ENCODE peak calls at places on chromosomes 1 and 21, in eight cellular contexts. One of them, this sample, is unnamed.

GRCh38 chr1:225977937-225978748 is 21.0 kb downstream of the SDE2 start:
- DNase-seq in T-cell: no peak
- DNase-seq in transverse colon: no peak
- DNase-seq in heart right ventricle: no peak
- DNase-seq in stimulated activated CD4-positive, alpha-beta T cell treated with anti-CD3 and anti-CD28 coated beads, Interleukin-2, amount 100 ng/mL, for 24 hours: no peak
- DNase-seq in M059J: peak
- DNase-seq in NCI-H748 treated with DMSO at 0.1 percent for 48 hours: no peak
- DNase-seq in ovary: peak
- DNase-seq in this sample: no peak

GRCh38 chr1:162145966-162146696 is 76.6 kb downstream of the NOS1AP start:
- DNase-seq in stimulated activated CD4-positive, alpha-beta T cell treated with anti-CD3 and anti-CD28 coated beads, Interleukin-2, amount 100 ng/mL, for 24 hours: no peak
- DNase-seq in heart right ventricle: no peak
- DNase-seq in transverse colon: no peak
- DNase-seq in T-cell: no peak
- DNase-seq in ovary: no peak
- DNase-seq in NCI-H748 treated with DMSO at 0.1 percent for 48 hours: no peak
- DNase-seq in M059J: no peak
- DNase-seq in this sample: no peak

GRCh38 chr1:25748531-25749205 is 51.3 kb upstream of the SELENON start:
- DNase-seq in M059J: no peak
- DNase-seq in stimulated activated CD4-positive, alpha-beta T cell treated with anti-CD3 and anti-CD28 coated beads, Interleukin-2, amount 100 ng/mL, for 24 hours: no peak
- DNase-seq in T-cell: no peak
- DNase-seq in ovary: no peak
- DNase-seq in heart right ventricle: no peak
- DNase-seq in NCI-H748 treated with DMSO at 0.1 percent for 48 hours: no peak
- DNase-seq in transverse colon: no peak
- DNase-seq in this sample: no peak

GRCh38 chr1:14443164-14443787 is 155.2 kb upstream of the KAZN start:
- DNase-seq in M059J: peak
- DNase-seq in T-cell: no peak
- DNase-seq in stimulated activated CD4-positive, alpha-beta T cell treated with anti-CD3 and anti-CD28 coated beads, Interleukin-2, amount 100 ng/mL, for 24 hours: no peak
- DNase-seq in ovary: no peak
- DNase-seq in NCI-H748 treated with DMSO at 0.1 percent for 48 hours: no peak
- DNase-seq in transverse colon: no peak
- DNase-seq in heart right ventricle: no peak
- DNase-seq in this sample: no peak

GRCh38 chr1:85578321-85579295 is 2.0 kb upstream of the CCN1 start:
- DNase-seq in heart right ventricle: no peak
- DNase-seq in ovary: no peak
- DNase-seq in stimulated activated CD4-positive, alpha-beta T cell treated with anti-CD3 and anti-CD28 coated beads, Interleukin-2, amount 100 ng/mL, for 24 hours: no peak
- DNase-seq in NCI-H748 treated with DMSO at 0.1 percent for 48 hours: no peak
- DNase-seq in M059J: peak
- DNase-seq in transverse colon: no peak
- DNase-seq in T-cell: no peak
- DNase-seq in this sample: peak

GRCh38 chr1:905811-906531 is 17.8 kb upstream of the SAMD11 start:
- DNase-seq in M059J: no peak
- DNase-seq in heart right ventricle: peak
- DNase-seq in ovary: peak
- DNase-seq in transverse colon: peak
- DNase-seq in T-cell: no peak
- DNase-seq in NCI-H748 treated with DMSO at 0.1 percent for 48 hours: no peak
- DNase-seq in stimulated activated CD4-positive, alpha-beta T cell treated with anti-CD3 and anti-CD28 coated beads, Interleukin-2, amount 100 ng/mL, for 24 hours: no peak
- DNase-seq in this sample: peak

GRCh38 chr1:206419250-206419649 is 51.0 kb upstream of the IKBKE start:
- DNase-seq in NCI-H748 treated with DMSO at 0.1 percent for 48 hours: no peak
- DNase-seq in T-cell: no peak
- DNase-seq in stimulated activated CD4-positive, alpha-beta T cell treated with anti-CD3 and anti-CD28 coated beads, Interleukin-2, amount 100 ng/mL, for 24 hours: no peak
- DNase-seq in transverse colon: peak
- DNase-seq in M059J: peak
- DNase-seq in ovary: no peak
- DNase-seq in heart right ventricle: no peak
- DNase-seq in this sample: no peak

GRCh38 chr1:33396188-33397124 is 34.4 kb downstream of the PHC2 start:
- DNase-seq in T-cell: no peak
- DNase-seq in stimulated activated CD4-positive, alpha-beta T cell treated with anti-CD3 and anti-CD28 coated beads, Interleukin-2, amount 100 ng/mL, for 24 hours: no peak
- DNase-seq in M059J: no peak
- DNase-seq in ovary: no peak
- DNase-seq in transverse colon: no peak
- DNase-seq in heart right ventricle: no peak
- DNase-seq in NCI-H748 treated with DMSO at 0.1 percent for 48 hours: no peak
- DNase-seq in this sample: no peak

GRCh38 chr1:212760126-212760823 is 31.3 kb downstream of the NSL1 start:
- DNase-seq in transverse colon: peak
- DNase-seq in T-cell: peak
- DNase-seq in stimulated activated CD4-positive, alpha-beta T cell treated with anti-CD3 and anti-CD28 coated beads, Interleukin-2, amount 100 ng/mL, for 24 hours: peak
- DNase-seq in NCI-H748 treated with DMSO at 0.1 percent for 48 hours: no peak
- DNase-seq in ovary: no peak
- DNase-seq in M059J: no peak
- DNase-seq in heart right ventricle: no peak
- DNase-seq in this sample: peak

GRCh38 chr21:42118901-42119300 is 47.8 kb downstream of the UMODL1 start:
- DNase-seq in M059J: peak
- DNase-seq in stimulated activated CD4-positive, alpha-beta T cell treated with anti-CD3 and anti-CD28 coated beads, Interleukin-2, amount 100 ng/mL, for 24 hours: no peak
- DNase-seq in T-cell: no peak
- DNase-seq in NCI-H748 treated with DMSO at 0.1 percent for 48 hours: no peak
- DNase-seq in ovary: no peak
- DNase-seq in heart right ventricle: no peak
- DNase-seq in transverse colon: peak
- DNase-seq in this sample: peak

GRCh38 chr1:162349635-162350330 is 26.9 kb downstream of the SPATA46 start:
- DNase-seq in ovary: no peak
- DNase-seq in NCI-H748 treated with DMSO at 0.1 percent for 48 hours: peak
- DNase-seq in heart right ventricle: no peak
- DNase-seq in stimulated activated CD4-positive, alpha-beta T cell treated with anti-CD3 and anti-CD28 coated beads, Interleukin-2, amount 100 ng/mL, for 24 hours: no peak
- DNase-seq in T-cell: no peak
- DNase-seq in M059J: peak
- DNase-seq in transverse colon: no peak
- DNase-seq in this sample: peak

GRCh38 chr1:153775432-153776311 is 465 bp downstream of the SLC27A3 start:
- DNase-seq in M059J: peak
- DNase-seq in NCI-H748 treated with DMSO at 0.1 percent for 48 hours: peak
- DNase-seq in heart right ventricle: peak
- DNase-seq in T-cell: peak
- DNase-seq in transverse colon: peak
- DNase-seq in stimulated activated CD4-positive, alpha-beta T cell treated with anti-CD3 and anti-CD28 coated beads, Interleukin-2, amount 100 ng/mL, for 24 hours: peak
- DNase-seq in ovary: peak
- DNase-seq in this sample: peak

GRCh38 chr1:21001042-21001441 is 175.7 kb downstream of the EIF4G3 start:
- DNase-seq in T-cell: no peak
- DNase-seq in ovary: no peak
- DNase-seq in NCI-H748 treated with DMSO at 0.1 percent for 48 hours: no peak
- DNase-seq in heart right ventricle: no peak
- DNase-seq in stimulated activated CD4-positive, alpha-beta T cell treated with anti-CD3 and anti-CD28 coated beads, Interleukin-2, amount 100 ng/mL, for 24 hours: no peak
- DNase-seq in transverse colon: no peak
- DNase-seq in M059J: no peak
- DNase-seq in this sample: no peak

GRCh38 chr1:169697769-169698168 is 13.7 kb downstream of the SELL start:
- DNase-seq in heart right ventricle: no peak
- DNase-seq in transverse colon: no peak
- DNase-seq in ovary: no peak
- DNase-seq in M059J: no peak
- DNase-seq in NCI-H748 treated with DMSO at 0.1 percent for 48 hours: no peak
- DNase-seq in T-cell: no peak
- DNase-seq in stimulated activated CD4-positive, alpha-beta T cell treated with anti-CD3 and anti-CD28 coated beads, Interleukin-2, amount 100 ng/mL, for 24 hours: no peak
- DNase-seq in this sample: no peak

GRCh38 chr1:208895171-208895570 is 651.0 kb upstream of the PLXNA2 start:
- DNase-seq in M059J: no peak
- DNase-seq in heart right ventricle: no peak
- DNase-seq in T-cell: no peak
- DNase-seq in NCI-H748 treated with DMSO at 0.1 percent for 48 hours: no peak
- DNase-seq in ovary: no peak
- DNase-seq in stimulated activated CD4-positive, alpha-beta T cell treated with anti-CD3 and anti-CD28 coated beads, Interleukin-2, amount 100 ng/mL, for 24 hours: no peak
- DNase-seq in transverse colon: no peak
- DNase-seq in this sample: no peak

GRCh38 chr1:23483327-23484252 is at the start of gene ASAP3:
- DNase-seq in NCI-H748 treated with DMSO at 0.1 percent for 48 hours: no peak
- DNase-seq in T-cell: peak
- DNase-seq in transverse colon: peak
- DNase-seq in stimulated activated CD4-positive, alpha-beta T cell treated with anti-CD3 and anti-CD28 coated beads, Interleukin-2, amount 100 ng/mL, for 24 hours: peak
- DNase-seq in ovary: peak
- DNase-seq in heart right ventricle: peak
- DNase-seq in M059J: peak
- DNase-seq in this sample: peak

GRCh38 chr1:205824180-205824579 is 11.2 kb upstream of the SLC41A1 start:
- DNase-seq in heart right ventricle: no peak
- DNase-seq in transverse colon: no peak
- DNase-seq in ovary: no peak
- DNase-seq in M059J: peak
- DNase-seq in stimulated activated CD4-positive, alpha-beta T cell treated with anti-CD3 and anti-CD28 coated beads, Interleukin-2, amount 100 ng/mL, for 24 hours: no peak
- DNase-seq in NCI-H748 treated with DMSO at 0.1 percent for 48 hours: no peak
- DNase-seq in T-cell: no peak
- DNase-seq in this sample: no peak

GRCh38 chr1:230327892-230328284 is 98.2 kb downstream of the PGBD5 start:
- DNase-seq in stimulated activated CD4-positive, alpha-beta T cell treated with anti-CD3 and anti-CD28 coated beads, Interleukin-2, amount 100 ng/mL, for 24 hours: peak
- DNase-seq in T-cell: no peak
- DNase-seq in heart right ventricle: no peak
- DNase-seq in NCI-H748 treated with DMSO at 0.1 percent for 48 hours: no peak
- DNase-seq in ovary: no peak
- DNase-seq in transverse colon: no peak
- DNase-seq in M059J: peak
- DNase-seq in this sample: no peak

This sample was measured in lung microvascular endothelial cell.